ENCODE peak calls at places on chromosomes 11 and 22, in six cellular contexts. I is HT-29, M is CD14-positive monocyte, W is M059J, L is fibroblast of lung, E is hepatocyte. B is an unnamed sample.

GRCh38 chr11:117222991-117223740 is 8.7 kb downstream of the PCSK7 start:
- DNase-seq in E (no peak), W (no peak), M (no peak), I (no peak), L (no peak), B (no peak)

GRCh38 chr11:29333993-29334780 is 682.6 kb downstream of the KCNA4 start:
- DNase-seq in M (no peak), L (peak; percentile 67), W (peak; percentile 75), E (peak; percentile 55), I (peak; percentile 65), B (no peak)

GRCh38 chr11:120096326-120096725 is 41.6 kb downstream of the TRIM29 start:
- DNase-seq in L (no peak), I (no peak), M (no peak), E (no peak), W (no peak), B (no peak)

GRCh38 chr22:35230839-35231584 is 26.3 kb upstream of the HMGXB4 start:
- DNase-seq in E (no peak), I (no peak), M (no peak), L (no peak), W (peak; percentile 21), B (no peak)

GRCh38 chr11:37817727-37818270 is 1219.8 kb upstream of the RAG2 start:
- DNase-seq in I (no peak), M (no peak), L (no peak), W (peak; percentile 15), E (no peak), B (no peak)

GRCh38 chr11:8906629-8907028 is 4.4 kb upstream of the AKIP1 start:
- DNase-seq in L (peak; percentile 80), M (no peak), I (no peak), W (peak; percentile 88), E (no peak), B (no peak)

GRCh38 chr11:72573380-72573949 is 100.8 kb downstream of the PDE2A start:
- DNase-seq in E (peak; percentile 68), M (no peak), I (peak; percentile 55), W (peak; percentile 15), L (peak; percentile 28), B (no peak)

GRCh38 chr11:8092587-8093424 is 11.8 kb downstream of the TUB start:
- DNase-seq in L (peak; percentile 70), I (peak; percentile 79), E (peak; percentile 77), M (no peak), W (peak; percentile 70), B (peak; percentile 67)

GRCh38 chr22:47633111-47633510 is 870.7 kb downstream of the TBC1D22A start:
- DNase-seq in M (no peak), L (no peak), W (no peak), E (no peak), I (no peak), B (no peak)

GRCh38 chr11:57491371-57492061 is 24.0 kb downstream of the SLC43A1 start:
- DNase-seq in L (peak; percentile 34), M (no peak), E (no peak), I (peak; percentile 45), W (no peak), B (no peak)

GRCh38 chr11:119673389-119674336 is 55.3 kb downstream of the NECTIN1 start:
- DNase-seq in L (no peak), W (no peak), I (no peak), M (no peak), E (peak; percentile 40), B (no peak)

GRCh38 chr11:83044958-83045712 is 26.6 kb downstream of the RAB30 start:
- DNase-seq in W (peak; percentile 98), M (no peak), L (peak; percentile 68), I (peak; percentile 33), E (no peak), B (no peak)

GRCh38 chr11:90250970-90251369 is 28.1 kb upstream of the CHORDC1 start:
- DNase-seq in I (no peak), M (no peak), W (peak; percentile 54), L (no peak), E (no peak), B (no peak)

GRCh38 chr11:122697636-122698167 is 42.2 kb downstream of the UBASH3B start:
- DNase-seq in W (peak; percentile 58), M (peak; percentile 80), L (peak; percentile 59), I (peak; percentile 42), E (no peak), B (no peak)

GRCh38 chr11:107598225-107599139 is 7.5 kb downstream of the ELMOD1 start:
- DNase-seq in I (peak; percentile 51), W (peak; percentile 42), L (no peak), M (no peak), E (peak; percentile 23), B (no peak)

GRCh38 chr22:42313804-42314581 is 43.5 kb upstream of the TCF20 start:
- DNase-seq in W (peak; percentile 84), E (peak; percentile 90), M (no peak), L (peak; percentile 51), I (peak; percentile 90), B (peak; percentile 27)

B was measured in NCI-H1694.